ENCODE peak calls at places on chromosomes 13 and 19, in ten cellular contexts. Z, I, L, T, O, N, C, A, X and F are unnamed samples.

GRCh38 chr19:14505488-14506239 is 9.7 kb upstream of the GIPC1 start:
- DNase-seq in Z (no peak), I (peak), L (no peak), T (peak), O (peak), N (peak), C (no peak), A (no peak), X (peak), F (peak)

GRCh38 chr19:19410553-19411550 is 5.4 kb downstream of the GATAD2A start:
- DNase-seq in Z (no peak), I (no peak), L (no peak), T (no peak), O (peak), N (no peak), C (no peak), A (no peak), X (no peak), F (no peak)

GRCh38 chr19:10431943-10432735 is 11.8 kb downstream of the PDE4A start:
- DNase-seq in Z (no peak), I (no peak), L (no peak), T (peak), O (peak), N (no peak), C (peak), A (no peak), X (peak), F (peak)

GRCh38 chr13:50847501-50847900 is 4.0 kb upstream of the DLEU7 start:
- DNase-seq in Z (no peak), I (no peak), L (no peak), T (no peak), O (no peak), N (no peak), C (no peak), A (no peak), X (no peak), F (no peak)

GRCh38 chr19:29401712-29402421 is 123.9 kb upstream of the VSTM2B start:
- DNase-seq in Z (no peak), I (no peak), L (no peak), T (no peak), O (no peak), N (no peak), C (no peak), A (no peak), X (no peak), F (no peak)

GRCh38 chr13:84651288-84651687 is 769.0 kb upstream of the SLITRK1 start:
- DNase-seq in Z (no peak), I (peak), L (no peak), T (no peak), O (no peak), N (no peak), C (peak), A (no peak), X (no peak), F (peak)

GRCh38 chr13:68099616-68100015 is 869.5 kb upstream of the PCDH9 start:
- DNase-seq in Z (no peak), I (peak), L (no peak), T (no peak), O (no peak), N (no peak), C (no peak), A (no peak), X (no peak), F (no peak)

GRCh38 chr13:43132911-43133310 is 109.5 kb downstream of the DNAJC15 start:
- DNase-seq in Z (no peak), I (no peak), L (no peak), T (no peak), O (no peak), N (peak), C (no peak), A (peak), X (no peak), F (no peak)

GRCh38 chr13:26707122-26708006 is 53.2 kb downstream of the GPR12 start:
- DNase-seq in Z (no peak), I (peak), L (peak), T (no peak), O (peak), N (peak), C (peak), A (no peak), X (no peak), F (peak)

GRCh38 chr13:53778937-53779336 is 750.3 kb downstream of the OLFM4 start:
- DNase-seq in Z (no peak), I (no peak), L (no peak), T (no peak), O (no peak), N (no peak), C (no peak), A (no peak), X (no peak), F (no peak)

GRCh38 chr19:10603084-10603872 is 16.2 kb upstream of the AP1M2 start:
- DNase-seq in Z (peak), I (no peak), L (no peak), T (peak), O (peak), N (no peak), C (peak), A (no peak), X (peak), F (no peak)

GRCh38 chr19:52230685-52231084 is 38.7 kb upstream of the ZNF766 start:
- DNase-seq in Z (no peak), I (no peak), L (no peak), T (no peak), O (no peak), N (no peak), C (no peak), A (no peak), X (no peak), F (no peak)

GRCh38 chr19:8135946-8136618 is 13.3 kb downstream of the FBN3 start:
- DNase-seq in Z (no peak), I (no peak), L (no peak), T (no peak), O (no peak), N (no peak), C (no peak), A (no peak), X (no peak), F (no peak)

GRCh38 chr19:50477751-50478515 is 1.3 kb upstream of the GARIN5A start:
- DNase-seq in Z (no peak), I (no peak), L (no peak), T (no peak), O (no peak), N (no peak), C (no peak), A (no peak), X (no peak), F (no peak)

GRCh38 chr13:44416297-44416696 is 42.7 kb downstream of the SERP2 start:
- DNase-seq in Z (no peak), I (no peak), L (no peak), T (no peak), O (no peak), N (no peak), C (no peak), A (no peak), X (no peak), F (no peak)

GRCh38 chr13:26308836-26309235 is 54.9 kb downstream of the CDK8 start:
- DNase-seq in Z (no peak), I (no peak), L (no peak), T (no peak), O (no peak), N (no peak), C (no peak), A (no peak), X (no peak), F (no peak)

GRCh38 chr19:6811906-6812305 is 39.4 kb downstream of the VAV1 start:
- DNase-seq in Z (no peak), I (peak), L (peak), T (no peak), O (no peak), N (no peak), C (no peak), A (no peak), X (no peak), F (peak)

GRCh38 chr19:45424191-45425058 is 708 bp upstream of the ERCC1 start:
- DNase-seq in Z (peak), I (peak), L (no peak), T (no peak), O (peak), N (peak), C (peak), A (no peak), X (peak), F (peak)

GRCh38 chr19:43594710-43595604 is 977 bp downstream of the IRGQ start:
- DNase-seq in Z (peak), I (peak), L (peak), T (peak), O (peak), N (peak), C (peak), A (no peak), X (peak), F (peak)

GRCh38 chr19:45163156-45163555 is 2.4 kb upstream of the NKPD1 start:
- DNase-seq in Z (no peak), I (no peak), L (no peak), T (no peak), O (no peak), N (no peak), C (no peak), A (no peak), X (no peak), F (no peak)

GRCh38 chr19:53865918-53866696 is 1.6 kb upstream of the MYADM start:
- DNase-seq in Z (peak), I (peak), L (peak), T (peak), O (peak), N (no peak), C (peak), A (no peak), X (peak), F (peak)

GRCh38 chr19:35240322-35240721 is 8.5 kb upstream of the LSR start:
- DNase-seq in Z (no peak), I (no peak), L (no peak), T (no peak), O (no peak), N (no peak), C (no peak), A (no peak), X (peak), F (no peak)

GRCh38 chr13:33128134-33128533 is 111.9 kb downstream of the KL start:
- DNase-seq in Z (no peak), I (no peak), L (no peak), T (no peak), O (no peak), N (no peak), C (no peak), A (no peak), X (no peak), F (no peak)

GRCh38 chr19:32104465-32105235 is 240.8 kb upstream of the ZNF507 start:
- DNase-seq in Z (no peak), I (peak), L (no peak), T (no peak), O (no peak), N (no peak), C (no peak), A (no peak), X (peak), F (no peak)

GRCh38 chr13:75635101-75635620 is 969 bp upstream of the LMO7 start:
- DNase-seq in Z (no peak), I (no peak), L (no peak), T (no peak), O (peak), N (no peak), C (no peak), A (no peak), X (no peak), F (no peak)

GRCh38 chr19:33390908-33391630 is 17.6 kb downstream of the CEBPG start:
- DNase-seq in Z (peak), I (no peak), L (no peak), T (no peak), O (no peak), N (no peak), C (no peak), A (no peak), X (no peak), F (no peak)

GRCh38 chr19:33302974-33303790 is 848 bp upstream of the CEBPA start:
- DNase-seq in Z (peak), I (peak), L (no peak), T (no peak), O (peak), N (no peak), C (peak), A (no peak), X (peak), F (peak)

GRCh38 chr13:62551588-62551987 is 1135.9 kb upstream of the PCDH20 start:
- DNase-seq in Z (no peak), I (no peak), L (no peak), T (no peak), O (no peak), N (no peak), C (no peak), A (no peak), X (no peak), F (no peak)

GRCh38 chr13:36282818-36283432 is 14.7 kb downstream of the CCDC169 start:
- DNase-seq in Z (no peak), I (peak), L (peak), T (no peak), O (no peak), N (peak), C (no peak), A (no peak), X (no peak), F (no peak)

GRCh38 chr13:39249971-39250370 is 211.7 kb downstream of the NHLRC3 start:
- DNase-seq in Z (no peak), I (no peak), L (no peak), T (no peak), O (no peak), N (no peak), C (no peak), A (no peak), X (no peak), F (no peak)

GRCh38 chr19:9427941-9428340 is 7.4 kb downstream of the ZNF266 start:
- DNase-seq in Z (no peak), I (no peak), L (no peak), T (no peak), O (no peak), N (no peak), C (no peak), A (no peak), X (no peak), F (no peak)

GRCh38 chr13:110116072-110116487 is 190.9 kb downstream of the COL4A1 start:
- DNase-seq in Z (peak), I (peak), L (no peak), T (no peak), O (peak), N (no peak), C (peak), A (no peak), X (peak), F (peak)

GRCh38 chr19:19474950-19475781 is 40.2 kb downstream of the TSSK6 start:
- DNase-seq in Z (peak), I (no peak), L (no peak), T (no peak), O (no peak), N (no peak), C (no peak), A (no peak), X (no peak), F (no peak)